ENCODE peak calls at places on chromosomes 2 and 18, in six cellular contexts. C is astrocyte of the cerebellum, J is prostate gland, A is HS-5, W is HL-60, V is head of caudate nucleus. S is an unnamed sample.

GRCh38 chr2:66433945-66434678 is 813 bp upstream of the MEIS1 start:
- DNase-seq in A (no peak), V (peak), W (no peak), C (no peak), J (peak), S (no peak)

GRCh38 chr18:62829936-62830335 is 114.6 kb downstream of the PHLPP1 start:
- DNase-seq in C (no peak), V (no peak), J (no peak), A (no peak), W (no peak), S (no peak)

GRCh38 chr2:113974727-113975126 is 84.8 kb downstream of the ACTR3 start:
- DNase-seq in V (no peak), W (no peak), C (no peak), A (no peak), J (no peak), S (no peak)

GRCh38 chr2:20291106-20291564 is 59.5 kb downstream of the PUM2 start:
- DNase-seq in W (peak), J (peak), A (peak), C (peak), V (no peak), S (peak)

GRCh38 chr2:68169308-68169707 is 11.6 kb downstream of the PNO1 start:
- DNase-seq in C (no peak), W (no peak), J (no peak), V (no peak), A (no peak), S (no peak)

GRCh38 chr2:45890094-45890646 is 238.7 kb downstream of the PRKCE start:
- DNase-seq in V (no peak), W (no peak), C (no peak), J (no peak), A (no peak), S (no peak)

GRCh38 chr2:157938556-157938955 is 62.4 kb upstream of the ACVR1 start:
- DNase-seq in W (no peak), C (no peak), J (no peak), A (no peak), V (no peak), S (no peak)

GRCh38 chr2:16253291-16253690 is 312.9 kb downstream of the MYCN start:
- DNase-seq in C (no peak), A (no peak), W (no peak), V (no peak), J (no peak), S (no peak)

GRCh38 chr2:217033191-217033590 is 173.3 kb upstream of the TNP1 start:
- DNase-seq in C (no peak), A (no peak), W (no peak), V (no peak), J (no peak), S (no peak)

GRCh38 chr2:107932986-107933385 is 53.3 kb upstream of the SLC5A7 start:
- DNase-seq in W (no peak), C (peak), A (no peak), J (no peak), V (no peak), S (no peak)

GRCh38 chr2:26535663-26536275 is 57.8 kb upstream of the OTOF start:
- DNase-seq in A (no peak), W (no peak), V (peak), C (no peak), J (no peak), S (no peak)

GRCh38 chr2:241491549-241492173 is 16.7 kb downstream of the STK25 start:
- DNase-seq in A (no peak), W (no peak), C (no peak), J (no peak), V (no peak), S (no peak)

GRCh38 chr2:67267238-67267637 is 129.9 kb upstream of the ETAA1 start:
- DNase-seq in J (no peak), A (no peak), C (no peak), W (no peak), V (no peak), S (no peak)

GRCh38 chr18:73945130-73945792 is 202.4 kb downstream of the FBXO15 start:
- DNase-seq in J (no peak), V (no peak), A (no peak), C (no peak), W (no peak), S (no peak)

GRCh38 chr2:152730591-152731333 is 12.3 kb downstream of the ARL6IP6 start:
- DNase-seq in V (no peak), C (no peak), J (peak), A (no peak), W (peak), S (no peak)

GRCh38 chr2:9313443-9313842 is 106.8 kb downstream of the ASAP2 start:
- DNase-seq in W (no peak), V (no peak), J (no peak), C (no peak), A (no peak), S (no peak)

GRCh38 chr2:28552045-28552823 is 56.4 kb downstream of the PLB1 start:
- DNase-seq in J (no peak), V (no peak), W (no peak), A (no peak), C (peak), S (no peak)

GRCh38 chr18:7548226-7548625 is 18.9 kb upstream of the PTPRM start:
- DNase-seq in J (no peak), A (no peak), W (no peak), C (no peak), V (peak), S (no peak)

GRCh38 chr18:35982404-35983114 is 10.1 kb downstream of the RMP24 start:
- DNase-seq in A (peak), J (no peak), W (no peak), C (peak), V (no peak), S (peak)

GRCh38 chr2:239277401-239278085 is 123.3 kb downstream of the HDAC4 start:
- DNase-seq in J (no peak), A (no peak), C (no peak), W (no peak), V (peak), S (no peak)

GRCh38 chr2:237020086-237020485 is 65.6 kb upstream of the COPS8 start:
- DNase-seq in J (no peak), V (no peak), W (no peak), C (no peak), A (no peak), S (no peak)

GRCh38 chr2:32752952-32753351 is 125.1 kb downstream of the TTC27 start:
- DNase-seq in C (no peak), J (no peak), V (no peak), A (no peak), W (no peak), S (no peak)

GRCh38 chr2:70412294-70413075 is 110.6 kb upstream of the FAM136A start:
- DNase-seq in W (no peak), A (no peak), V (no peak), J (no peak), C (no peak), S (no peak)

S was measured in non-pigmented ciliary epithelial cell.